ENCODE peak calls at places on chromosomes 1 and 21, in ten cellular contexts. Q is HCT116; E is uterus; W is psoas muscle; R is naive thymus-derived CD4-positive, alpha-beta T cell; B is pancreas; D is epithelial cell of prostate; F is neuronal stem cell; T is right lobe of liver; H is cardiac muscle cell. A is an unnamed sample.

GRCh38 chr1:244291171-244291866 is 160.4 kb downstream of the ADSS2 start:
- DNase-seq in F (no peak), T (no peak), H (no peak), E (no peak), Q (no peak), W (no peak), R (no peak), D (no peak), B (no peak), A (no peak)

GRCh38 chr1:14413809-14414208 is 184.7 kb upstream of the KAZN start:
- DNase-seq in W (no peak), D (no peak), E (no peak), T (no peak), B (no peak), F (no peak), R (no peak), H (peak; percentile 54), Q (no peak), A (no peak)

GRCh38 chr1:47569681-47570470 is 132.0 kb downstream of the FOXD2 start:
- DNase-seq in T (no peak), H (peak; percentile 89), F (no peak), D (peak; percentile 94), Q (peak; percentile 79), R (no peak), W (peak; percentile 38), E (peak; percentile 31), B (no peak), A (no peak)

GRCh38 chr1:159089184-159089791 is 12.7 kb upstream of the AIM2 start:
- DNase-seq in B (no peak), W (no peak), R (no peak), D (no peak), T (no peak), Q (no peak), F (no peak), E (no peak), H (no peak), A (no peak)

GRCh38 chr1:168469690-168470089 is 74.1 kb downstream of the XCL2 start:
- DNase-seq in H (peak; percentile 71), R (no peak), Q (peak; percentile 56), T (peak; percentile 47), F (no peak), B (no peak), D (no peak), W (peak; percentile 80), E (peak; percentile 35), A (no peak)

GRCh38 chr1:161885013-161885412 is 118.9 kb downstream of the ATF6 start:
- DNase-seq in Q (no peak), B (no peak), E (peak; percentile 12), T (no peak), F (no peak), H (peak; percentile 68), D (peak; percentile 26), W (no peak), R (no peak), A (no peak)

GRCh38 chr1:203463469-203464062 is 12.0 kb upstream of the PRELP start:
- DNase-seq in F (no peak), T (no peak), D (no peak), Q (no peak), R (no peak), E (peak; percentile 75), W (no peak), B (no peak), H (peak; percentile 62), A (no peak)

GRCh38 chr1:227447531-227447990 is 115.8 kb upstream of the ZNF678 start:
- DNase-seq in H (peak; percentile 69), E (no peak), T (no peak), W (peak; percentile 58), F (no peak), B (peak; percentile 64), D (no peak), R (no peak), Q (no peak), A (no peak)

GRCh38 chr1:28110555-28110954 is 22.1 kb upstream of the EYA3 start:
- DNase-seq in F (no peak), W (no peak), D (no peak), E (no peak), R (no peak), Q (no peak), B (no peak), T (no peak), H (no peak), A (no peak)

GRCh38 chr1:182332256-182332655 is 59.3 kb downstream of the GLUL start:
- DNase-seq in Q (no peak), F (no peak), W (no peak), H (no peak), B (no peak), D (no peak), T (no peak), R (no peak), E (no peak), A (no peak)

GRCh38 chr1:51519048-51519856 is at the start of gene EPS15:
- DNase-seq in B (peak; percentile 94), Q (peak; percentile 72), H (peak; percentile 88), W (peak; percentile 90), E (peak; percentile 86), T (peak; percentile 95), R (peak; percentile 79), D (peak; percentile 44), F (peak; percentile 73), A (peak; percentile 83)

GRCh38 chr21:26719750-26720149 is 125.5 kb downstream of the ADAMTS1 start:
- DNase-seq in E (no peak), B (no peak), H (no peak), R (no peak), Q (no peak), T (no peak), W (peak; percentile 71), D (no peak), F (no peak), A (no peak)

GRCh38 chr1:25009675-25010262 is 79.7 kb upstream of the RUNX3 start:
- DNase-seq in F (no peak), E (no peak), B (no peak), D (no peak), W (no peak), Q (no peak), H (no peak), R (no peak), T (no peak), A (no peak)

GRCh38 chr1:223712856-223713494 is 636 bp downstream of the CAPN2 start:
- DNase-seq in T (no peak), B (peak; percentile 76), D (no peak), R (peak; percentile 37), E (peak; percentile 36), F (no peak), H (no peak), W (no peak), Q (no peak), A (no peak)

GRCh38 chr1:198678901-198679329 is 40.1 kb downstream of the PTPRC start:
- DNase-seq in E (no peak), D (no peak), H (no peak), T (no peak), F (no peak), R (peak; percentile 46), Q (no peak), W (no peak), B (no peak), A (no peak)

GRCh38 chr1:205810448-205811157 is 2.4 kb downstream of the SLC41A1 start:
- DNase-seq in T (no peak), R (no peak), H (peak; percentile 43), Q (no peak), B (no peak), F (no peak), W (no peak), D (no peak), E (no peak), A (no peak)

GRCh38 chr1:10510520-10511493 is 36.1 kb downstream of the PEX14 start:
- DNase-seq in E (no peak), W (peak; percentile 51), H (peak; percentile 74), B (no peak), T (peak; percentile 42), F (no peak), R (peak; percentile 76), D (peak; percentile 82), Q (peak; percentile 24), A (no peak)

GRCh38 chr1:87560961-87561360 is 232.3 kb downstream of the LMO4 start:
- DNase-seq in B (no peak), E (no peak), F (no peak), W (no peak), H (peak; percentile 19), R (no peak), Q (no peak), T (no peak), D (no peak), A (no peak)

DNA sequence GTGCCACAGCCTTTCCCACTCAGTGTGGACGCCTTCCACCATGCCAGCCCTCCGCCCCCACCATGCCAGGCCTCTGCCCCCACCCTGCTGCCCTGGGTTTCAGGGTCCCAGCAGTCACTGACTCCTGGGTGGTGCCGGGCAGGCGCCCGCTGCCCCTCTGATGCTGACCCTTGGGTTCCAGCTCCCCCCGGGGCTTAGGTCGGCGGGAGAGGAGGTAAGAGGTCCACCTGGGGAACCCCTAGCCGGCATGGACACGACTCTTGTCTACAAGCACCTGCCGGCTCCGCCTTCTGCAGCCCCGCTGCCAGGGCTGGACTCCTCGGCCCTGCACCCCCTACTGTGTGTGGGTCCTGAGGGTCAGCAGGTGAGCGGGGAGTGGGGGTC is 7.0 kb upstream of the PFKL start:
- DNase-seq in T (no peak), R (peak; percentile 7), D (no peak), B (no peak), W (peak; percentile 8), H (no peak), F (no peak), E (no peak), Q (no peak), A (no peak)
- H3K27ac ChIP-seq in T (no peak overlapping the region), R (no peak overlapping the region), D (no peak overlapping the region), B (no peak overlapping the region), W (no peak overlapping the region), H (no peak overlapping the region), F (no peak overlapping the region), E (no peak overlapping the region), Q (no peak overlapping the region), A (no peak overlapping the region)

GRCh38 chr1:59083946-59084865 is 212.7 kb upstream of the FGGY start:
- DNase-seq in F (no peak), Q (no peak), D (no peak), E (peak; percentile 47), R (no peak), H (peak; percentile 58), W (peak; percentile 30), B (no peak), T (no peak), A (no peak)
- H3K27ac ChIP-seq in F (no peak overlapping the region), Q (no peak overlapping the region), D (no peak overlapping the region), E (peak overlapping the region; percentile 60), R (no peak overlapping the region), H (no peak overlapping the region), W (no peak overlapping the region), B (no peak overlapping the region), T (no peak overlapping the region), A (no peak overlapping the region)

GRCh38 chr1:26114165-26114927 is 2.7 kb downstream of the PDIK1L start:
- DNase-seq in Q (no peak), D (no peak), R (no peak), T (no peak), F (no peak), H (no peak), B (no peak), E (no peak), W (no peak), A (no peak)
- H3K27ac ChIP-seq in Q (no peak overlapping the region), D (no peak overlapping the region), R (no peak overlapping the region), T (peak overlapping the region; percentile 97), F (no peak overlapping the region), H (no peak overlapping the region), B (peak overlapping the region; percentile 30), E (no peak overlapping the region), W (peak overlapping the region; percentile 96), A (peak overlapping the region; percentile 55)

DNA sequence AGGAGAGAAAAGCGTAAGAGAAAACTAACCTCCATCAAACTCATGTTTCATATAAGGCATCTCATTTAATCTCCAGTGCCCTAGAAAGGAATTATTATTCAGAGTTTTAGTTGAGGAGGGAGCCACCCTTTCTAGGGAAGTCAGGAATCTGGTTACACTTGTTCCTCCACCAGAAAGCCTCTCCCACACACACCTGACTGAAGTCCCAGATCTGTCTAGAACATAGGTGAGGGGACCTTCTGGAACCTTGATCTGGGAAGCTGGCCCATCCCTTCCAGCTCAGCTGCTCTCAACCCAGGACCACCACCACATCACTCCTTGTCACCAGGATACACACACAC is 1.9 kb upstream of the DENND2D start:
- DNase-seq in R (no peak), E (no peak), D (no peak), F (no peak), Q (no peak), B (no peak), T (no peak), W (no peak), H (no peak), A (no peak)
- H3K27ac ChIP-seq in R (peak overlapping the region; percentile 90), E (no peak overlapping the region), D (peak overlapping the region; percentile 79), F (no peak overlapping the region), Q (peak overlapping the region; percentile 89), B (no peak overlapping the region), T (no peak overlapping the region), W (no peak overlapping the region), H (no peak overlapping the region), A (no peak overlapping the region)

A was measured in caudate nucleus.